ENCODE peak calls at places on chromosomes 3 and 15, in four cellular contexts. U, H, L and E are unnamed samples.

GRCh38 chr3:100184960-100185566 is 70.8 kb upstream of the FILIP1L start:
- DNase-seq in U (no peak), H (peak), L (peak), E (no peak)

GRCh38 chr3:141126661-141127343 is 75.7 kb downstream of the SPSB4 start:
- DNase-seq in H (no peak), L (no peak), U (no peak), E (no peak)

GRCh38 chr15:48718646-48719045 is 73.1 kb upstream of the FBN1 start:
- DNase-seq in H (peak), L (no peak), U (peak), E (peak)

GRCh38 chr3:194906229-194906629 is 220.5 kb downstream of the FAM43A start:
- DNase-seq in U (peak), L (no peak), H (peak), E (peak)

GRCh38 chr3:194447161-194447560 is 39.6 kb downstream of the ATP13A3 start:
- DNase-seq in H (no peak), L (no peak), U (peak), E (no peak)

GRCh38 chr3:155325263-155325835 is 31.9 kb upstream of the STRIT1 start:
- DNase-seq in L (no peak), H (no peak), U (no peak), E (peak)

GRCh38 chr3:47495886-47496285 is 17.6 kb downstream of the ELP6 start:
- DNase-seq in H (no peak), L (no peak), U (no peak), E (no peak)

GRCh38 chr3:79247367-79248103 is 520.3 kb downstream of the ROBO1 start:
- DNase-seq in U (no peak), H (peak), L (peak), E (peak)

GRCh38 chr3:187807086-187807862 is 62.0 kb upstream of the BCL6 start:
- DNase-seq in U (peak), H (peak), L (no peak), E (peak)

GRCh38 chr3:47512416-47513124 is 942 bp downstream of the ELP6 start:
- DNase-seq in L (peak), U (peak), H (peak), E (peak)

GRCh38 chr15:39741258-39741657 is 41.4 kb downstream of the FSIP1 start:
- DNase-seq in H (no peak), U (no peak), L (no peak), E (peak)

GRCh38 chr3:108354562-108354961 is 58.2 kb downstream of the HHLA2 start:
- DNase-seq in U (no peak), H (no peak), L (no peak), E (no peak)

GRCh38 chr3:158105710-158106438 is at the start of gene SHOX2:
- DNase-seq in L (peak), H (peak), U (no peak), E (peak)

GRCh38 chr3:195883160-195883559 is 25.2 kb downstream of the TNK2 start:
- DNase-seq in H (no peak), L (no peak), U (no peak), E (no peak)

GRCh38 chr3:98010194-98010882 is 24.8 kb downstream of the GABRR3 start:
- DNase-seq in U (no peak), H (peak), L (no peak), E (no peak)

GRCh38 chr3:64588381-64588780 is 99.4 kb downstream of the ADAMTS9 start:
- DNase-seq in H (no peak), U (no peak), L (no peak), E (no peak)

GRCh38 chr3:69385033-69385722 is 710 bp downstream of the FRMD4B start:
- DNase-seq in U (no peak), H (no peak), L (no peak), E (no peak)

GRCh38 chr15:101267320-101268104 is 9.8 kb downstream of the SELENOS start:
- DNase-seq in U (no peak), L (no peak), H (peak), E (peak)

GRCh38 chr15:101266787-101267186 is 10.5 kb downstream of the SELENOS start:
- DNase-seq in H (no peak), L (no peak), U (no peak), E (no peak)

GRCh38 chr15:101272584-101272983 is 4.7 kb downstream of the SELENOS start:
- DNase-seq in H (no peak), L (no peak), U (no peak), E (no peak)

GRCh38 chr15:101266034-101266433 is 11.3 kb downstream of the SELENOS start:
- DNase-seq in U (no peak), L (no peak), H (peak), E (peak)

DNA sequence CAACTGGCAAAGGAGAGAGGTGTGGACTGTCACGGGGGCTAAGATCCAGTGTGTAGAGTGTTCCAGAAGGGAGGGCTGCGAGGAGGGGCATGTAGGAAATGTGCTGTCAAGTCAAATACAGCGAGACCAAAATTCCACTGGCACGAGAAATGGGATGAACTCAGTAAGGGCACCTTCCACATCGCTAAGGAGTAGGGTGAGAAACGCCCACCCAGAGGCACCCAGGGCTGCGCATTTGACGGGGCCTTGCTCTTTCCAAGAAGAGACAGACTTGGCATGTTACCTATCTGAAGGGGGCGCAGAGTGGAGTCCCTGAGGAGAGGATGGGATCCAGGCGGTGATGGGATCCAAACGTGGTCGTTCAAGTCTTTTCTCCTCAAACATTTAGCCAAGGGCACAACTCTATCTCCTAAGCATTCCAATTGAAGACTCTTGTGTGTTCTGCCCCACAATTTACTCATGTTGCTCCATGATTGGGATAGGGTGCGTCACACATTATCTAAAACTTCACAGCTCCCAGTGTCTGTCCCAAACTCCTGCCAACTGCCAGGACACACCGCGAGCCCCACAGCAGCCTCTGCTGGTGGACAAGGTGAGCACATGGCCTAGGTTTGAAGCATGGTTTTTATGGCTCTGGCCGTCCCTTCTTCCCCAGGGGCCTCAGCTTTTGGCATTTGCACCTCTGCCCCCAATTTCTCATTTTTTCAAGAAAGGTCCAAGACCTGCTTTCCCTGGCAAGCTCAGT is 7.6 kb downstream of the SELENOS start:
- DNase-seq in U (no peak), H (no peak), L (peak), E (peak)
- TF ChIP-seq CTCF in U (peak), H (peak), L (peak), E (peak)

GRCh38 chr15:35854398-35854797 is 308.4 kb upstream of the DPH6 start:
- DNase-seq in H (no peak), L (no peak), U (no peak), E (no peak)

GRCh38 chr15:35851491-35851890 is 305.5 kb upstream of the DPH6 start:
- DNase-seq in L (no peak), U (no peak), H (no peak), E (no peak)

GRCh38 chr15:35850284-35850683 is 304.3 kb upstream of the DPH6 start:
- DNase-seq in U (no peak), H (no peak), L (no peak), E (no peak)

GRCh38 chr15:35857812-35858211 is 311.8 kb upstream of the DPH6 start:
- DNase-seq in U (no peak), H (no peak), L (no peak), E (no peak)

GRCh38 chr15:35852818-35853624 is 307.1 kb upstream of the DPH6 start:
- DNase-seq in U (no peak), H (no peak), L (no peak), E (no peak)
- H3K4me3 ChIP-seq in U (no peak), H (no peak), L (no peak), E (no peak)

GRCh38 chr3:125684199-125684598 is 88.9 kb upstream of the OSBPL11 start:
- DNase-seq in H (peak), L (no peak), U (no peak), E (peak)

GRCh38 chr3:125681146-125681545 is 85.8 kb upstream of the OSBPL11 start:
- DNase-seq in H (no peak), U (no peak), L (no peak), E (no peak)

GRCh38 chr3:125683067-125683844 is 88.0 kb upstream of the OSBPL11 start:
- DNase-seq in U (no peak), H (no peak), L (peak), E (no peak)

DNA sequence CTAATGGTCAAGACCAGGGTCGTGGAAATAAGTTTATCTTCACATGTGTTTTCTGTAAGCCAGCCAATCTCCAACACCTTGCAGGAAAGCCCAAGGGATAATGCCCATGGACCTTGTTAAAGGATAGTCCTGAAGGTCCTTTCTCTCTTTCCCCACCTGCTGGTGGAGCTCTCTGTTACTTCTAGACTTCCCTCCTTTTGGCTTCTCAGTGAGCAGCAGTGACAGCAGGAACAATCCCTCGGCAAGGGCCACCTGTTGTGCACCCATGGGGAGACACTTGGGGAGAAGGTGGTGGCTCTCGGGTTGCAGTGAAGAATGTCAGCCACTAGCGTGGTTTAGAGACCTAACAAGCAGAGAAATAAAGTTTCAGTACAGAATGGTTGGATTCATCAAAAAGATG is 84.0 kb upstream of the OSBPL11 start:
- DNase-seq in L (no peak), U (no peak), H (no peak), E (peak)
- TF ChIP-seq CTCF in L (no peak), U (peak), H (peak), E (peak)

GRCh38 chr15:31086344-31086743 is 15.2 kb downstream of the TRPM1 start:
- DNase-seq in U (no peak), L (no peak), H (no peak), E (no peak)
- H3K4me3 ChIP-seq in U (no peak), L (no peak), H (no peak), E (no peak)

GRCh38 chr3:120440762-120441161 is 10.0 kb downstream of the FSTL1 start:
- DNase-seq in H (no peak), U (no peak), L (no peak), E (no peak)

GRCh38 chr3:120445654-120446053 is 5.1 kb downstream of the FSTL1 start:
- DNase-seq in H (no peak), L (no peak), U (no peak), E (no peak)

GRCh38 chr3:120440001-120440703 is 10.6 kb downstream of the FSTL1 start:
- DNase-seq in U (peak), H (no peak), L (no peak), E (no peak)

GRCh38 chr3:120441776-120442175 is 9.0 kb downstream of the FSTL1 start:
- DNase-seq in H (no peak), L (no peak), U (no peak), E (no peak)

DNA sequence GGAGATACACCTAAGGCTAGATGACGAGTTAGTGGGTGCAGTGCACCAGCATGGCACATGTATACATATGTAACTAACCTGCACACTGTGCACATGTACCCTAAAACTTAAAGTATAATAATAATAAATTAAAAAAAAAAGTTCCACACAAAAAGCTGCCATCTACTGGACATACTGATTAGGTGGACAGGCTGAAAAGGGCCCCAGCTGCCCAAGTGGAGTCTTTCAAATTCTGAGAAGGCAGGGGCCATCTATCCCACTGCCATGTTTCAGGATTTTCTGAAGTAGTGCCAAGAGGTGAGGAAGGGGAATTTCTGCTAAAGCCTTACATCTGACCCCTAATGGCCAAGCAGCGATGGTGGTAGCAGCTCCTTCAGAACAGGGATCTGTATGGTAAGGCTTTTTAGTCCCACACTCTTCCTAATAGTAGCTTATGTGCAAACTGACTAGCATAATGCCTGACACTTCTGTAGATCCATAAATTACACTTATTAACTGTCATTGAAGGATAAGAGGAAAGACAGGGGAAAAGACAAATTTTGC is 7.7 kb downstream of the FSTL1 start:
- DNase-seq in H (no peak), U (no peak), L (no peak), E (peak)
- TF ChIP-seq CTCF in H (peak), U (no peak), L (peak), E (peak)

DNA sequence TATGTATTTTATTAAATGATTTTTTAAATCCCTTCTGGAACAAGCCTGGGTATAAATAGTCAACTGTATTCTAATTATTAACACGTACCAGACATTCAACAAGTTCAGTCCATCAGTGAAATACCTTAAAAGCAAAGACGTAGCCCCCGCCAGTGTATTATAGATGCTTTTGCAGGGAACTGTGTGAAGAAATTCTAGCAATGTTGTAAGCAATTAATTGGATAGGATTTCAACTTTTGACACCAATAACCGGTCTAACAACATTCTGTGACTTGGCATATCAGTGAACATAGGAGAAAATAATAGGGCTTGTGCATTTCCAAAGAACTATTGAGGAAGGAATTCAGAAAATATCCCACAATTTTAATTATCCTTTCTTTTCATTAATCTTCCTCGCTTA is 67.2 kb upstream of the TGFBR2 start:
- DNase-seq in U (peak), L (no peak), H (no peak), E (no peak)
- H3K4me3 ChIP-seq in U (no peak), L (no peak), H (no peak), E (no peak)

DNA sequence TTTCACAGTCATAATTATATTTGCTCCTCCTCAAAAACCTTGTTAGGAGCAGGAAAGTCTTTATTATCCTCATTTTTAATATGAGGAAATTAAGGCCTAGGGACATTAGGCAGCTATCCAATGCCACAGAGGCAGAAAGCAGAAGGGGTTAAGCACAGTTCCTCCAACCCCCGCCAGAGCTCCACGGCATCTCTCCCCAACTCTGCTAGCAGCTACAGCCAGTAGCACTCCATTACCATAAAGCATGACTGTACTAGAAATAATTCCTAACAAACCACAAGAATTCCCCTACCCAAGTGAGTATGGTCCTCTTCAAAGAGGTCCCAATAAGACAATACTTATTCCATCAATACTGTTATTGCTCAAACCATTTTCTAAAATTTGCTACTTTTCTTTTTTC is 9.8 kb downstream of the HEG1 start:
- DNase-seq in U (peak), L (no peak), H (peak), E (peak)
- TF ChIP-seq CTCF in U (peak), L (no peak), H (peak), E (peak)

GRCh38 chr15:40770147-40770721 is 454 bp downstream of the C15orf62 start:
- DNase-seq in U (no peak), L (no peak), H (no peak), E (peak)

GRCh38 chr15:40767838-40768491 is 1.8 kb upstream of the C15orf62 start:
- DNase-seq in H (no peak), L (no peak), U (no peak), E (no peak)

GRCh38 chr15:40769310-40770146 is at the start of gene C15orf62:
- DNase-seq in H (no peak), U (peak), L (no peak), E (peak)

GRCh38 chr15:40766906-40767837 is 2.6 kb upstream of the C15orf62 start:
- DNase-seq in U (peak), L (no peak), H (no peak), E (peak)

GRCh38 chr15:40768492-40769309 is 1.1 kb upstream of the C15orf62 start:
- DNase-seq in U (no peak), H (no peak), L (no peak), E (no peak)
- H3K4me3 ChIP-seq in U (no peak), H (no peak), L (no peak), E (no peak)

GRCh38 chr3:170355738-170356595 is 1.5 kb upstream of the SKIL start:
- DNase-seq in L (peak), H (peak), U (peak), E (peak)

GRCh38 chr3:170357176-170357919 is at the start of gene SKIL:
- DNase-seq in U (peak), H (peak), L (peak), E (peak)

GRCh38 chr3:170356596-170357175 is 829 bp upstream of the SKIL start:
- DNase-seq in L (peak), U (peak), H (peak), E (no peak)

GRCh38 chr3:170359178-170359704 is 1.7 kb downstream of the SKIL start:
- DNase-seq in U (no peak), H (no peak), L (no peak), E (no peak)

DNA sequence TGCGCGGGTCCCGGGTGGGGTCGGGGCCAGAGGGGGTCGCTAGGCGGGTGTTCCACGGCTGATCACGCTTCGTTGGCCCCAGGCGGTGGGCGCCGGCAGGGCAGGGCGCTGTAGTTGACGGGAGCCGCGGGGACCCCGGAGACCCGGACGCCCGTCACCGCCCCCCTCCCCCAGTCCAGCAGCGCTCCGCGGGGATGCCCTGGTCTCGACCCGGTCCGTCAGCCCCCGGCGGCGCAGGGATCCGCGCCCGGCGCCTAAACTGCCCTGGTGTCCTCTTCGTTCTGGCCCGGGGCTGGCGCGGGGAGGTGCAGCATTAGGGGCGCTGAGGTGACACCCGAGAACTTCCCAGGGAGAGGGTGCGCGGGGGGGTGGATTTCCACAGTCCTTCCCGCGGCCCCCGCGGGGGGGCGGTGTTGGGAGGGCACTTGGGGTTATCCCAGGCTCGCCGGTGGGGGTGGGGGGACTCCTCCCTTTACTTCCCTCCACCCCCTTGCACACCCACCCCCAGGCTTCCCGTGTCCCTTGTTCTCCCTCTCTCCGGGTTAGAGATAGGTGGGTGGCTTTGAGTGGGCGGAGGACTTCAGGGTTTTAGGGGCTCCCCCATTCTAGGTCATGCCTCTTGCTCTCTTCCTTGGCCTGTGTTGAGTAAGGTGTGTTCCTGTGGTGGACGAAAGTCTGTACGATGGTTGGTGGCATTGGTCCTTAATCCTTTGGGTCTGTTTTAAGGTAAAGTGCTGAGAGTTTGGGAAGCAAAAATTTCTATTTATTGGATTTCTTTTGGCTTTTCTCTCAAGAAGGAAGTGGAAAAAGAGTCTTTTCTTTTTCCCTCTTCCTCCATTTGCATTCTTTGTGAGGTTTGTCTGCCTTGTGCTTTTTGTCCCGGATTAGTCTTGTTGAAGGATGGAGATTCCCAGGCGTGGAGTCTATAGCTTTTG is 672 bp downstream of the SKIL start:
- DNase-seq in H (peak), L (peak), U (peak), E (peak)
- TF ChIP-seq CTCF in H (peak), L (peak), U (peak), E (peak)